ENCODE peak calls at places on chromosome 13, in six cellular contexts. R is upper lobe of left lung, D is K562, I is GM12878, S is HepG2, E is HCT116. O is an unnamed sample.

GRCh38 chr13:24060993-24061392 is 99.5 kb upstream of the SPATA13 start:
- ATAC-seq in R (no peak), S (no peak), I (peak; percentile 73), E (no peak), D (no peak), O (no peak)

GRCh38 chr13:72403396-72404010 is 323.9 kb downstream of the MZT1 start:
- ATAC-seq in I (no peak), R (no peak), D (no peak), E (no peak), S (no peak), O (no peak)

GRCh38 chr13:97895383-97895782 is 58.1 kb upstream of the IPO5 start:
- ATAC-seq in I (no peak), S (no peak), R (no peak), E (no peak), D (no peak), O (no peak)

GRCh38 chr13:114017966-114018365 is 44.1 kb upstream of the C13orf46 start:
- ATAC-seq in R (no peak), I (no peak), D (no peak), S (no peak), E (no peak), O (no peak)

GRCh38 chr13:46951516-46951915 is 54.7 kb upstream of the HTR2A start:
- ATAC-seq in D (no peak), E (peak; percentile 76), S (no peak), I (no peak), R (no peak), O (no peak)

GRCh38 chr13:61685683-61686013 is 270.0 kb upstream of the PCDH20 start:
- ATAC-seq in I (peak; percentile 44), S (peak; percentile 100), E (peak; percentile 59), R (no peak), D (no peak), O (no peak)

GRCh38 chr13:38530492-38530891 is 156.4 kb upstream of the FREM2 start:
- ATAC-seq in I (peak; percentile 47), S (no peak), D (no peak), R (no peak), E (no peak), O (no peak)

GRCh38 chr13:112245959-112246358 is 130.2 kb upstream of the SPACA7 start:
- ATAC-seq in I (no peak), D (no peak), R (no peak), E (no peak), S (no peak), O (no peak)

GRCh38 chr13:94324409-94325147 is 154.9 kb downstream of the DCT start:
- ATAC-seq in I (no peak), R (no peak), E (no peak), D (no peak), S (no peak), O (no peak)
- TF ChIP-seq POLR2A in I (no peak), R (no peak), E (no peak), D (no peak), S (no peak), O (no peak)

GRCh38 chr13:44311011-44311481 is 62.6 kb upstream of the SERP2 start:
- ATAC-seq in I (no peak), E (no peak), D (no peak), R (no peak), S (no peak), O (peak; percentile 72)
- TF ChIP-seq POLR2AphosphoS5 in I (no peak), E (no peak), D (no peak), R (peak; percentile 16), S (no peak), O (peak; percentile 70)

GRCh38 chr13:28805193-28805819 is 14.8 kb upstream of the MTUS2 start:
- ATAC-seq in D (peak; percentile 82), R (no peak), S (peak; percentile 85), E (peak; percentile 88), I (peak; percentile 52), O (no peak)
- TF ChIP-seq CTCF in D (peak; percentile 46), R (no peak), S (peak; percentile 71), E (peak; percentile 66), I (peak; percentile 39), O (no peak)

GRCh38 chr13:27054760-27055159 is 116.9 kb downstream of the USP12 start:
- ATAC-seq in I (peak; percentile 15), E (peak; percentile 26), S (peak; percentile 33), D (peak; percentile 28), R (no peak), O (no peak)

GRCh38 chr13:27053235-27053884 is 118.3 kb downstream of the USP12 start:
- ATAC-seq in E (peak; percentile 27), S (no peak), D (peak; percentile 71), R (no peak), I (no peak), O (no peak)

GRCh38 chr13:27053902-27054595 is 117.6 kb downstream of the USP12 start:
- ATAC-seq in D (no peak), R (peak; percentile 60), S (peak; percentile 34), E (peak; percentile 87), I (peak; percentile 24), O (peak; percentile 41)

GRCh38 chr13:27055501-27055900 is 116.1 kb downstream of the USP12 start:
- ATAC-seq in E (no peak), S (no peak), I (no peak), R (no peak), D (no peak), O (no peak)

DNA sequence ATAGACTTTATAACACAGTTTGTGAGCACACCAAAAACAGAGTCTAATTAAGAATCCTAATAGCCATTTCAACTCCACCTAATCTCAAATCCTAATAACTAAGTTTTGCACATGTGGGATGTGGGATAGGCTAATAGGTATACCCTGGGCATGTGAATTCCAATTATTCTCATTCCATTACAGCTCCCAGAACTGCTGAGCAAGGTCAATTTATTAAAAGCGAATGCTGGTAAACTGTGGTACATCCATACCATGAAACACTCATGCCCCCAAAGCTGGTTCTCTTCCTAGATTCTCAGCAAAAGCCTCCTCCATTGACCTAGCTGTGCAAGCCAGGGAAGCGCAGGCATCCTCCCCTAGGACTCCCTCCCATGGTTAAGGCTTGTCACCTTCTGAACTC is 113.8 kb downstream of the USP12 start:
- ATAC-seq in R (no peak), I (no peak), D (no peak), E (no peak), S (no peak), O (no peak)
- TF ChIP-seq POLR2A in R (no peak), I (no peak), D (no peak), E (no peak), S (no peak), O (no peak)

DNA sequence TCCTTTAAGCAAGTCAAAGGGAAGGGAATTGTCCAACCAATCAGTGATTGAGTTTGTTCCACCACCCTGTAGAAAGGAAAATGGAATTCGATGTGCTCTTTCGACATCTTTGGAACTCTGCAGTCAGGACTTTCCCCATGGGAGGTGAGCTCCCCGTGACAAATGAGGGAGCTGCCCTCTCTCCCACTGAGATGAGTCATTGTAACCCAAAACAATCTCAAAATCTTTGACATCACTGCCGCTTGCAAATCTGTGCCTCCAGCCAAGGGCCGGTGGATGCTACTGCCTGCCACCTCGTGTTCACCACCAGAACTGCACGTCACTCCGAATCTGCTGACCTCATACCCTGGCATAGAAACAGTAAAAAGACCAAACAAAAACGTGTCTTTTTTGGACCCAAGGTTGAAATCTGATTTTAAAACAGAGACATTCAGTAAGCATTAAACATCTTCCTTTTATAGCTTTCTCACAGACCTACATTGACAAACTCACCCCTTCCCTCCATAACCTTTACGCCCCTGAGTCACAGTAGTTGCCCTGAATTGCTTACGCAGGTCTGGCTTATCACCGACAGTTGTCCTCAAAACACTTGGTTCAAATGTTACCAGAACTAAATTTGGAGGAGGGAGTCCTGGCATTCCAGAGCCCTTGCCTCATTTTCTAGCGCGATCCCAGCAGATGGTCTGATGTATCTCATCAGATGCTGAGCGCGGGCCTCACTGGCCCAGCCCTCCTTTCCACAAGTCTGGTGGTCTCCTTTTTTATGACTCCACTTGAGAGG is 105.2 kb downstream of the COL4A2 start:
- ATAC-seq in R (peak; percentile 92), S (peak; percentile 89), D (peak; percentile 96), I (peak; percentile 87), E (peak; percentile 87), O (peak; percentile 94)
- TF ChIP-seq POLR2AphosphoS5 in R (no peak), S (no peak), D (no peak), I (no peak), E (no peak), O (peak; percentile 98)

GRCh38 chr13:75480691-75481175 is 1.2 kb downstream of the TBC1D4 start:
- ATAC-seq in R (peak; percentile 51), D (peak; percentile 48), I (peak; percentile 37), S (peak; percentile 20), E (peak; percentile 25), O (peak; percentile 15)

GRCh38 chr13:75481176-75482069 is 546 bp downstream of the TBC1D4 start:
- ATAC-seq in R (peak; percentile 66), S (peak; percentile 67), E (peak; percentile 36), D (peak; percentile 54), I (peak; percentile 54), O (peak; percentile 28)

GRCh38 chr13:75479102-75479501 is 2.9 kb downstream of the TBC1D4 start:
- ATAC-seq in E (no peak), D (no peak), S (no peak), R (no peak), I (no peak), O (no peak)

GRCh38 chr13:75482820-75483079 is 781 bp upstream of the TBC1D4 start:
- ATAC-seq in E (no peak), R (no peak), I (no peak), S (no peak), D (no peak), O (no peak)

DNA sequence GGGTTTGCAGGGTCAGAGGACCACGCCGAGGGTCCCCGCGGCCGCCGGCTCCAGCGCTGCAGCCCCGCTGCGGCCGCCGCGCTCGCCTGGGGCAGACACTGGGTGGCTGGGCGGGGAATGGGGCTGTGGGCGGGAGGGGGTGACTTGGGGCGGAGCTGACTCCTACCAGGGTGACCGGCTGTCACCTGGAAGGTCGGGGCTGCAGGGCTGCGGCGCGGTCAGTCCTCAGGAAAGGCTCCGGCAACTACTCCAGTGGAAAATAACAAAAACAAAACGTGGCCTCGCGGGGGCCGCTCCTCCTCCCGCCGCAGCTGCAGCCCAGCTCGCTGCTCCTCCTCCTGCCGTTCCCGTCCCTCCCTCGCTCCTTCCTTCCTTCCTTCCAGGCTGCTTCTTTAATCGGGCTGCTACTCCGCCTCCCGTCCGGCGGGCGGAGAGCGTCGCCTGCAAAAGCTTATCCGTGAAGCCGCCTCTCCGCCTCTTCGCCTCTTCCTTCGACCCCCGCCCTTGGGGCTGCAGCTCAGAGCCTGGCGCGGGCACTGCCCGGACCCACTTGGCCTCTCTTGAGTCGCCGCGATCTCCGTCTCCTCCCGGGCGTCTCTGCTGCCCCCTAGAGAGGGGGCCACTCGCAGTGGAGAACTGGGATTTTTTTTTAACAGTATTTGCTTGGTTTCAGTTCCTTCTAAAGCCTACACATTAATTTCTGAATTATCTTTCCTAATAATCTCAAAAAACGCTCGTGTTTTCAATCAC is at the start of gene TBC1D4:
- ATAC-seq in I (peak; percentile 86), E (peak; percentile 80), D (peak; percentile 89), R (peak; percentile 91), S (peak; percentile 88), O (peak; percentile 87)
- TF ChIP-seq CTCF in I (peak; percentile 88), E (peak; percentile 77), D (peak; percentile 61), R (peak; percentile 67), S (peak; percentile 84), O (peak; percentile 89)

GRCh38 chr13:95644611-95645052 is at the start of gene DZIP1:
- ATAC-seq in I (peak; percentile 81), D (peak; percentile 42), S (peak; percentile 90), E (no peak), R (peak; percentile 94), O (peak; percentile 92)
- TF ChIP-seq POLR2A in I (peak; percentile 55), D (no peak), S (peak; percentile 27), E (no peak), R (no peak), O (no peak)

O was measured in gastroesophageal sphincter.